ENCODE peak calls at places on chromosomes 5 and 9, in six cellular contexts. U, F, D, H, S and G are unnamed samples.

GRCh38 chr5:958701-959571 is 49.7 kb upstream of the NKD2 start:
- DNase-seq in H (peak), D (no peak), F (peak), S (no peak), U (peak), G (peak)

GRCh38 chr9:130770679-130771442 is 64.2 kb upstream of the ABL1 start:
- DNase-seq in U (peak), F (no peak), S (no peak), H (no peak), D (no peak), G (peak)

GRCh38 chr9:16221350-16221749 is 649.1 kb downstream of the BNC2 start:
- DNase-seq in F (no peak), H (no peak), S (no peak), D (no peak), U (no peak), G (peak)

GRCh38 chr5:142108432-142109355 is at the start of gene NDFIP1:
- DNase-seq in F (peak), U (peak), H (peak), S (peak), D (peak), G (peak)

GRCh38 chr9:128886211-128886826 is 4.4 kb downstream of the LRRC8A start:
- DNase-seq in S (no peak), H (no peak), U (no peak), F (peak), D (no peak), G (no peak)

GRCh38 chr5:7801898-7802614 is 48.9 kb downstream of the CFAP90 start:
- DNase-seq in D (no peak), F (no peak), S (no peak), U (peak), H (no peak), G (peak)

GRCh38 chr9:135288054-135288453 is 191.5 kb upstream of the PPP1R26 start:
- DNase-seq in U (no peak), F (no peak), H (no peak), S (no peak), D (no peak), G (no peak)

GRCh38 chr5:127097288-127097687 is 24.0 kb upstream of the C5orf63 start:
- DNase-seq in S (no peak), U (no peak), D (no peak), F (no peak), H (no peak), G (no peak)

GRCh38 chr9:138082918-138083636 is 205.5 kb downstream of the CACNA1B start:
- DNase-seq in U (no peak), F (peak), S (no peak), D (peak), H (no peak), G (no peak)

GRCh38 chr9:126379661-126380365 is 53.2 kb downstream of the MVB12B start:
- DNase-seq in D (no peak), H (no peak), S (no peak), F (peak), U (no peak), G (no peak)

GRCh38 chr9:130977811-130978221 is 31.2 kb upstream of the LAMC3 start:
- DNase-seq in H (no peak), F (no peak), S (no peak), U (no peak), D (no peak), G (no peak)

GRCh38 chr5:139650031-139650688 is 2.0 kb downstream of the CXXC5 start:
- DNase-seq in H (no peak), F (no peak), S (peak), D (no peak), U (no peak), G (no peak)

GRCh38 chr5:121053055-121053985 is 589.2 kb downstream of the PRR16 start:
- DNase-seq in H (no peak), D (no peak), U (no peak), F (no peak), S (no peak), G (no peak)

GRCh38 chr5:112312295-112312694 is 106.8 kb downstream of the EPB41L4A start:
- DNase-seq in U (peak), D (no peak), S (no peak), H (no peak), F (no peak), G (peak)

GRCh38 chr9:38008168-38009034 is 60.6 kb downstream of the SHB start:
- DNase-seq in S (peak), D (no peak), U (peak), H (peak), F (peak), G (no peak)

GRCh38 chr9:69542942-69543704 is 129.0 kb downstream of the APBA1 start:
- DNase-seq in D (no peak), H (no peak), S (no peak), U (no peak), F (no peak), G (peak)

GRCh38 chr5:134965271-134965825 is 2.4 kb upstream of the CATSPER3 start:
- DNase-seq in F (no peak), U (no peak), S (peak), D (no peak), H (no peak), G (no peak)

GRCh38 chr5:9838906-9839305 is 208.8 kb upstream of the TAS2R1 start:
- DNase-seq in S (no peak), D (no peak), H (no peak), F (no peak), U (no peak), G (no peak)

GRCh38 chr9:35338561-35339274 is 151.2 kb upstream of the RUSC2 start:
- DNase-seq in S (no peak), H (no peak), U (peak), D (no peak), F (no peak), G (peak)

GRCh38 chr9:123982535-123982934 is 29.0 kb upstream of the LHX2 start:
- DNase-seq in F (no peak), S (no peak), U (no peak), D (no peak), H (no peak), G (no peak)

GRCh38 chr9:12859704-12860251 is 85.0 kb downstream of the LURAP1L start:
- DNase-seq in D (no peak), U (no peak), H (no peak), F (peak), S (no peak), G (no peak)

GRCh38 chr9:90559075-90560073 is 83.2 kb downstream of the DIRAS2 start:
- DNase-seq in U (no peak), H (no peak), D (no peak), F (no peak), S (no peak), G (no peak)

GRCh38 chr5:175879743-175880142 is 8.4 kb downstream of the CPLX2 start:
- DNase-seq in S (no peak), F (no peak), D (no peak), H (no peak), U (no peak), G (no peak)

GRCh38 chr9:89730715-89731114 is 125.9 kb downstream of the GADD45G start:
- DNase-seq in F (no peak), D (no peak), S (no peak), H (peak), U (peak), G (peak)

GRCh38 chr9:121810489-121810888 is 159.1 kb downstream of the DAB2IP start:
- DNase-seq in H (no peak), U (no peak), S (no peak), F (no peak), D (no peak), G (no peak)

GRCh38 chr5:9831823-9832222 is 201.7 kb upstream of the TAS2R1 start:
- DNase-seq in H (no peak), D (no peak), S (no peak), F (no peak), U (no peak), G (no peak)

GRCh38 chr5:16480821-16481538 is 15.4 kb upstream of the ZNF622 start:
- DNase-seq in H (no peak), D (no peak), S (no peak), U (no peak), F (no peak), G (no peak)

GRCh38 chr9:101912698-101913097 is 174.3 kb upstream of the GRIN3A start:
- DNase-seq in S (no peak), H (no peak), U (no peak), F (no peak), D (no peak), G (no peak)

GRCh38 chr9:137522746-137523455 is 27.3 kb downstream of the PNPLA7 start:
- DNase-seq in S (no peak), H (no peak), F (no peak), D (no peak), U (no peak), G (no peak)

GRCh38 chr5:31427013-31427783 is 104.7 kb downstream of the DROSHA start:
- DNase-seq in D (no peak), H (no peak), U (no peak), F (no peak), S (no peak), G (no peak)

GRCh38 chr5:62982348-62982747 is 403.7 kb downstream of the LRRC70 start:
- DNase-seq in H (no peak), D (no peak), U (no peak), S (no peak), F (no peak), G (no peak)

GRCh38 chr9:115164511-115164974 is 46.6 kb upstream of the TNC start:
- DNase-seq in U (no peak), H (no peak), D (no peak), F (peak), S (no peak), G (no peak)

GRCh38 chr9:111922324-111923013 is 25.9 kb downstream of the UGCG start:
- DNase-seq in D (no peak), S (no peak), F (no peak), U (peak), H (no peak), G (peak)

GRCh38 chr9:72292874-72293607 is 72.0 kb downstream of the ZFAND5 start:
- DNase-seq in D (no peak), H (peak), F (no peak), U (no peak), S (no peak), G (no peak)